ENCODE peak calls at places on chromosomes 7 and 10, in seven cellular contexts. K, N, P, V, W, H and R are unnamed samples.

GRCh38 chr7:105689093-105689819 is 108.0 kb upstream of the EFCAB10 start:
- DNase-seq in K (no peak), N (no peak), P (no peak), V (no peak), W (no peak), H (no peak), R (no peak)

GRCh38 chr7:25716421-25716820 is 435.6 kb upstream of the NFE2L3 start:
- DNase-seq in K (no peak), N (no peak), P (peak), V (no peak), W (no peak), H (no peak), R (no peak)

GRCh38 chr7:96579101-96579500 is 130.5 kb downstream of the SEM1 start:
- DNase-seq in K (no peak), N (no peak), P (no peak), V (no peak), W (no peak), H (no peak), R (no peak)

GRCh38 chr7:138880881-138881577 is 83.0 kb upstream of the ATP6V0A4 start:
- DNase-seq in K (peak), N (no peak), P (no peak), V (peak), W (no peak), H (peak), R (no peak)

GRCh38 chr10:84308481-84309304 is 19.7 kb upstream of the CCSER2 start:
- DNase-seq in K (peak), N (no peak), P (no peak), V (peak), W (peak), H (peak), R (peak)

GRCh38 chr10:72186633-72187330 is 29.0 kb upstream of the ANAPC16 start:
- DNase-seq in K (peak), N (no peak), P (no peak), V (peak), W (peak), H (peak), R (no peak)

GRCh38 chr7:82250598-82250997 is 193.0 kb downstream of the CACNA2D1 start:
- DNase-seq in K (no peak), N (no peak), P (no peak), V (no peak), W (no peak), H (no peak), R (no peak)

GRCh38 chr10:95275726-95276366 is 15.0 kb downstream of the PDLIM1 start:
- DNase-seq in K (no peak), N (no peak), P (peak), V (no peak), W (no peak), H (peak), R (no peak)

GRCh38 chr7:96026006-96026405 is 253.7 kb downstream of the DYNC1I1 start:
- DNase-seq in K (no peak), N (no peak), P (no peak), V (no peak), W (peak), H (no peak), R (no peak)

DNA sequence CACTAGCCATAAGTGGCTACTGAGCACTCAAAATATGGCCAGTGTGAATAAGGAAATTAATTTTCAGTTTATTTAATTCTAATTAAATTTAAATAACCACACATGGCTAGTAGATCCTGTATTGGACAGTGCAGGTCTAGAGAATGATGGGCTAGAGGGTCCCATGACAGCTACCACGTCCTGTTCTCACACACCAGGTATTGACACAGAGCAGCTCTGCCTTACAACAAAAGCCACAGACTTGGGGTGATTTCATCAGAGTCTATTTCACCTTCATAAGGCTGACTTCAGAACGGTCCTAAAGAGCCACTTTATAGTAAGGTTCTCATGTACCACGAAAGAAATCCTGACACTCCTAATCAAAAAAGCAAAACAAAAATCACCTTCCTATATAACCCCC is 111.3 kb downstream of the UBE2H start:
- DNase-seq in K (no peak), N (no peak), P (no peak), V (no peak), W (no peak), H (no peak), R (no peak)
- H3K4me3 ChIP-seq in K (no peak), N (no peak), P (no peak), V (no peak), W (no peak), H (no peak), R (no peak)

GRCh38 chr10:80457554-80458262 is 3.6 kb downstream of the TSPAN14 start:
- DNase-seq in K (no peak), N (no peak), P (peak), V (no peak), W (no peak), H (no peak), R (no peak)
- TF ChIP-seq CTCF in K (no peak), N (no peak), P (peak), V (no peak), W (no peak), H (no peak), R (no peak)

DNA sequence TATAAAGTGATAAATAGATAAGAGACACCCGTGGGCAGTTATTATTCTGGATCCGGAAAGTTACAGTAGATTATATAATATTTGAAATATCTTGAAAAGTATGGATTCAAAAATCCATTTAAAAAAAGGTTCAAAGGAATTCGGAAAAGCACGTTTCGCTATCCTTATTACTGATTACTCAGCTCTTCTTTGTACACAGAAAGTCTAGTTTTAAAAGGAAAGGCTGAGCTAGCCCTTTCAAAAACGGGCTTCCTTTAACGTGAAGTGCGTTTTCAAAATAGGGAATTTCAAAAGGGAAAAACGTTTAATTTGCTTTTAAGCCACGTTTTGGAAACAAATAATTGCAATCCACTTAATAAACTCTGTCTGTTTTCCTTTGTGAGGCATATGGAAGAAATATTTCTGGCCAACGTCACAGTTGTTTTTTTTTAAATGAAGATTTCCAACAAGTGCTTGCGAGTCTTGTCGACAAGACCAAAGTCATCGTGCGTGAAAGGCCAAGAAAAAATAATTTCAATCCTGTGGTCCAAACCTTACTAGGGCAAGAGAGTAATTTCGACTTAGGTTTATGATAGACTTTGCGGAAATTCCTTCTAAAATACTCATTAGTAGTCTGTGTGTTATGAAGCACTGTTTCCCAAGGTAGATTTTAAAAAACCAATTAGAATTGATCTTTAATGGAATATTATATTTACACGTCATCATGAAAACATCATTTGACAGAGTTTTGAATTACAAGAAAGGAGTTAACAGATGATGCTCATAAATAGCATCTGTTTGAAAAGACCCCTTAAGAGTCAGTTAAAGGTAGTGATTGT is 2.4 kb upstream of the SKIDA1 start:
- DNase-seq in K (no peak), N (no peak), P (no peak), V (no peak), W (peak), H (peak), R (no peak)
- H3K4me3 ChIP-seq in K (peak), N (peak), P (peak), V (peak), W (peak), H (peak), R (peak)

DNA sequence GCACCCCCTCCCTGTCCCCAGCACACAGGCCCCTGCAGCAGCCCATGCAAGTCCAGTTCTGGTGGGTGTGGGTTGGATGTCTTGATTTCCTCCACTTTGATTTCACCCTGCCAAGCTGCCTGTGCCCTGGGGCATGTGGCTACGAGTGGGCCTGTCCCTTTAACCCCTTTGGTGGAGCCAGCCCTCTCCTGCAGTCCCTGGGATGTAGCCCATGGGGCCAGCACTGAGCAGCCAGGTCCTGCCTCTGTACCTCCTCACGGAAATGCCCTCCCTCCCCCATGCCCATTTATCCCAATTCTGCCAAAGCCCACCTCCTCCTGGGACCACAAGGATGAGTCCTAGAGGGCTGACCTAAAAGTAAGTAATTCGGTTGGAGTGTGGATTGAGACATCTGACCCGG is 11.9 kb downstream of the COL13A1 start:
- DNase-seq in K (no peak), N (no peak), P (no peak), V (no peak), W (no peak), H (no peak), R (no peak)
- TF ChIP-seq CTCF in K (no peak), N (no peak), P (no peak), V (no peak), W (no peak), H (no peak), R (no peak)

GRCh38 chr7:75968561-75969001 is 25.8 kb downstream of the TMEM120A start:
- DNase-seq in K (no peak), N (no peak), P (no peak), V (no peak), W (no peak), H (no peak), R (no peak)
- H3K4me3 ChIP-seq in K (no peak), N (no peak), P (no peak), V (peak), W (no peak), H (no peak), R (no peak)

DNA sequence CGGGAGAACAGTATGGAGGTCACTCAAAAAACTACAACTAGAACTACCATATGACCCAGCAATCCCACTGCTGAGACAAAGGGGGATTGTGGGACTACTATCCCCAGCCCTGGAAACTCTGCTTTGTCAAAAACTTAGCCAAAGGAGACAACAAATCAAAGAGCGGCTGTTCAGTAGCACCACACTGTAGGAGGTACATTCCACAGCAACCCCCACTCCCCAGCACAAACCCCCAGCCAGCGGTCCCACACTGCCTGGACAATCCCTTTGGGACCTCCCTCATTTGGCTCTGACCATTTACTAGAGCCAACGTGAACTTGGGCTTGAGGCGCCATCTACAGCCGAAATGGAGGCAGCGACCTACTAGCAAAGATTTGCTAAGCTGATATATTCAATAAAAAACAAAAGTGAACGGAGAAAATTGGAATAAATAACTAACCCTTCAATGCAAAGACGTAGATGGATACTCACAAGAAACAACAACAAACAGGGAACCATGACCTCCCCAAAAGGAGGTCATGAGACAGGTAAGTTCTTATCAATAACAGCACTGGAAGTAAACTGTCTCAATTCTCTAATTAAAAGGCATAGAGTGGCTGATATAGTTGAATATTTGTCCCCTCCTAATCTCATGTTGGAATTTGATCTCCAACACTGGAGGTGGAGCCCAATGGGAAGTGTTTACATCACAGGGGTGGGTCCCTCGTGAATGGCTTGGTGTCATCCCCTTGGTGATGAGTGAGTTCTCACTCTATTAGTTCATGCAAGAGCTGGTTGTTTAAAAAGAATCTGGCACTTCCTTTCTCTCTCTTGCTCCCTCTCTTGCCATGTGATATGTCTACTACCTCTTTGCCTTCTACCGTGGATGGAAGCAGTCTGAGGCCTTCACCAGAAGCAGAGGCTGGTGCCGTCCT is 119.0 kb upstream of the KCNMA1 start:
- DNase-seq in K (no peak), N (peak), P (peak), V (no peak), W (peak), H (peak), R (peak)
- TF ChIP-seq CTCF in K (peak), N (peak), P (peak), V (peak), W (peak), H (peak), R (peak)

DNA sequence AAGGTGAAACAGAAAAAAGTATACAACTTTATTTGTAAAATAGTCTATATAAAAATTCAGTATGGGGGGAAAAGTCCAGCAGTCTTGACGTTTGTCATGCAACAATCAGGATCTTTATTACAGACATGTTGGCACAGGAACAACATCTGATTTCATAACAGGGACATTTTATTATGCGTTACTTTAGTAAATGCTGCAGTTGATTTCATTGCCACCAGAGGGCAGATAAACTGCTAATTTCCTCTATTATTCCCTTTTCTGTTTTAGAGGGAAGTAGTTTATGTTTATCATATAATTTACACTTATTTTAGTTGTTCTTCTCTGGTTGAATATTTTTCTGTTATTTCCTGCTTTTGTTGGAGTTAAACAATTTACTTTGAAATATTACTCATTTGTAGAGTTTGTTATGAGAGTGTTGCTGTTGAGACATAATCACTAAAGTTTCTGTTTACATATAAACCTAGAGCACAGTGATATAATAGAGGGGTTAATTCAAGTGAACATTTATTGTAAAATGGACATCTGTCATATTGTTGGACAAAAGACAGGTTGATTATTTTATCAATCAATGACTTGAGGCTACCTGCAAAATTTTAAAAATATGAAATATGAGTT is 3.3 kb downstream of the PLXDC2 start:
- DNase-seq in K (peak), N (no peak), P (peak), V (no peak), W (peak), H (peak), R (peak)
- H3K4me3 ChIP-seq in K (no peak), N (peak), P (no peak), V (peak), W (no peak), H (no peak), R (no peak)

DNA sequence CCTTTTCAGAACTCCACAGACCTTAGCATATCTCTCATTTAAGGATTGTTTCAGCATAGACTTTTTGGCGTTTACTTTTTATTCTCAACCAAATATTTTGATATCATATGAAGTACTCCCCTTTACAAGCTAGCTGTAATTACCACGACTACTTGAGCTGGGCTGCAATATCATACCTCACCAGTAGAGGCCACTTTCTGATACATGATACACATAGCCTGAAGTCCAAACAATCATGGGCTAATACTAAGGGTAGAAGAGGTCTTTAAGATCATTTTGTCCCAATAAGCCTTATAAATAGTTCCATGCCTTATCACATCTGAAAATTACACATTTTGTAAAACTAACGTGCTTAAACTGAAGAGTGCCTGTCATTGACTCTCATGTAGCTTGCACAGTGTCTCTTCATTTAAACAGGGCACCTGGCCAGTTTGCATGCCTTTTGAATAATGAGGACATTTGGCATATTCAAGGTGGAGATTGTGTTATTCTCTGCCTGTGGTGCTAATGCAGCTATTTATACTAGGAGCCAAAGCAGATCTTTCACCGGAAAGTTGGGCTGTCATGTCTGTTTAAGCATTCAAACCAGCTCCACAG is 403.7 kb upstream of the ZMIZ1 start:
- DNase-seq in K (peak), N (no peak), P (peak), V (no peak), W (peak), H (peak), R (no peak)
- TF ChIP-seq CTCF in K (no peak), N (no peak), P (peak), V (peak), W (peak), H (peak), R (peak)

GRCh38 chr10:117160567-117160966 is 22.5 kb upstream of the VAX1 start:
- DNase-seq in K (no peak), N (no peak), P (no peak), V (no peak), W (no peak), H (no peak), R (no peak)

GRCh38 chr10:117163954-117164292 is 25.9 kb upstream of the VAX1 start:
- DNase-seq in K (no peak), N (no peak), P (no peak), V (no peak), W (no peak), H (no peak), R (no peak)

GRCh38 chr10:117163061-117163953 is 25.2 kb upstream of the VAX1 start:
- DNase-seq in K (no peak), N (no peak), P (no peak), V (no peak), W (no peak), H (no peak), R (no peak)

GRCh38 chr10:117161386-117162033 is 23.4 kb upstream of the VAX1 start:
- DNase-seq in K (no peak), N (no peak), P (no peak), V (no peak), W (no peak), H (no peak), R (no peak)

GRCh38 chr10:117162093-117163021 is 24.3 kb upstream of the VAX1 start:
- DNase-seq in K (no peak), N (no peak), P (no peak), V (no peak), W (no peak), H (no peak), R (no peak)
- H3K4me3 ChIP-seq in K (no peak), N (peak), P (no peak), V (peak), W (no peak), H (no peak), R (no peak)

DNA sequence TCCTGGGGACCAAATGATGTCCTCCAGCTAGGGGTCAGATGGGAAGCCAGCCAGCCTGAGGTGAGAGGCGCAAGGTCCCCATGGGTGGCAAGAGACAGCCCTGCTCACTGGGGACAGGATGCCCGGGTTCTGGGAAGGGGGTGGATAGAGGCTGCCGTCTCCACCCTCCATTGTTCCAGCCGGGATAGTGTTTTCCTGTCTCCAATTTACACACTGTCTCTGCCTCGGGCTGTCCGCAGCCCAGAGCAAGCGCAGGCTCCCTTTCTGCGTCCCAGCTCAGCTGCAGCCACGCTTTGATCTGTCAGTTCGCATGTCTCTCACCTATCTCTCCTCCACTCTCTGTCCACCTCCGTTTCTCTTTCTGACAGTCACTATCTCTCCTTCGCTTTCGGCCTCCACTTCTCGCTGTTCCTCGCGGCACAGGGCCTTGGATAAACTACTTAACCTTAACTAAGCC is 2.1 kb downstream of the EPHB4 start:
- DNase-seq in K (no peak), N (no peak), P (peak), V (peak), W (peak), H (no peak), R (no peak)
- TF ChIP-seq CTCF in K (no peak), N (no peak), P (no peak), V (no peak), W (no peak), H (no peak), R (no peak)